ENCODE peak calls at places on chromosomes 16 and 17, in eight cellular contexts. Y is NCI-H1930; N is BE2C; F is H9; W is fibroblast of lung; R is putamen; J is activated T-cell treated with anti-CD3 and anti-CD28 coated beads, Interleukin-2, amount 50 U/mL, for 72 hours; L is skeletal muscle cell. G is an unnamed sample.

GRCh38 chr17:700504-701094 is 14.0 kb downstream of the VPS53 start:
- DNase-seq in F (no peak), J (no peak), L (no peak), N (no peak), R (no peak), W (peak; percentile 19), Y (no peak), G (no peak)

GRCh38 chr17:82871056-82871775 is 31.4 kb upstream of the ZNF750 start:
- DNase-seq in L (no peak), W (no peak), R (no peak), F (no peak), Y (no peak), J (peak; percentile 62), N (no peak), G (no peak)

GRCh38 chr16:46949216-46949892 is 24.1 kb downstream of the DNAJA2 start:
- DNase-seq in W (no peak), L (no peak), F (no peak), R (no peak), J (peak; percentile 24), Y (no peak), N (no peak), G (no peak)

GRCh38 chr17:76888661-76889060 is 20.5 kb downstream of the MGAT5B start:
- DNase-seq in L (no peak), W (no peak), J (no peak), R (no peak), F (peak; percentile 85), N (peak; percentile 43), Y (no peak), G (no peak)

GRCh38 chr17:38867179-38867994 is 2.5 kb upstream of the LASP1 start:
- DNase-seq in F (peak; percentile 82), L (no peak), N (peak; percentile 71), R (peak; percentile 85), Y (peak; percentile 62), J (peak; percentile 73), W (peak; percentile 61), G (no peak)

GRCh38 chr17:35210741-35211140 is 16.5 kb upstream of the SLC35G3 start:
- DNase-seq in Y (no peak), J (peak; percentile 43), F (no peak), L (no peak), R (no peak), N (no peak), W (no peak), G (no peak)

GRCh38 chr17:20706752-20707372 is 127.3 kb downstream of the CDRT15L2 start:
- DNase-seq in N (no peak), L (no peak), W (no peak), R (no peak), J (no peak), F (no peak), Y (no peak), G (no peak)

GRCh38 chr16:56649271-56649670 is 2.4 kb upstream of the MT1B start:
- DNase-seq in N (no peak), F (no peak), W (no peak), J (no peak), R (no peak), Y (no peak), L (no peak), G (no peak)

GRCh38 chr16:89443727-89444084 is 46.7 kb downstream of the ANKRD11 start:
- DNase-seq in R (no peak), N (no peak), L (no peak), F (no peak), J (no peak), W (no peak), Y (no peak), G (no peak)

GRCh38 chr16:73071131-73071940 is 23.4 kb upstream of the ZFHX3 start:
- DNase-seq in N (peak; percentile 85), Y (no peak), R (no peak), J (no peak), F (peak; percentile 89), L (no peak), W (peak; percentile 69), G (no peak)

GRCh38 chr16:84617068-84617630 is 729 bp downstream of the COTL1 start:
- DNase-seq in N (no peak), J (peak; percentile 66), R (no peak), W (no peak), F (peak; percentile 50), L (no peak), Y (no peak), G (no peak)

GRCh38 chr17:56319531-56319930 is 166.3 kb downstream of the ANKFN1 start:
- DNase-seq in L (no peak), W (peak; percentile 65), R (peak; percentile 8), N (no peak), J (no peak), Y (peak; percentile 32), F (no peak), G (no peak)

GRCh38 chr17:74163271-74163821 is 40.1 kb upstream of the RPL38 start:
- DNase-seq in R (no peak), W (no peak), J (no peak), Y (no peak), L (no peak), N (no peak), F (peak; percentile 56), G (no peak)

GRCh38 chr16:57165923-57166322 is 19.9 kb downstream of the PSME3IP1 start:
- DNase-seq in N (no peak), R (no peak), F (no peak), J (no peak), W (peak; percentile 44), L (peak; percentile 63), Y (no peak), G (no peak)

GRCh38 chr17:47915667-47916242 is 19.7 kb downstream of the SP2 start:
- DNase-seq in Y (no peak), W (peak; percentile 10), F (no peak), L (no peak), J (no peak), N (no peak), R (no peak), G (no peak)

GRCh38 chr16:86044241-86044671 is 145.3 kb downstream of the IRF8 start:
- DNase-seq in J (peak; percentile 57), Y (peak; percentile 12), R (no peak), W (peak; percentile 39), N (peak; percentile 76), L (no peak), F (peak; percentile 86), G (no peak)

GRCh38 chr17:49915670-49916069 is 53.3 kb upstream of the DLX4 start:
- DNase-seq in F (peak; percentile 62), W (no peak), N (no peak), J (no peak), R (no peak), L (no peak), Y (no peak), G (no peak)

GRCh38 chr16:65538945-65539344 is 417.1 kb upstream of the CDH11 start:
- DNase-seq in N (no peak), F (no peak), L (no peak), W (peak; percentile 83), Y (no peak), R (no peak), J (no peak), G (no peak)

GRCh38 chr16:104355-104754 is 26.3 kb downstream of the MPG start:
- DNase-seq in Y (no peak), W (no peak), J (no peak), R (no peak), N (no peak), L (no peak), F (no peak), G (no peak)

GRCh38 chr17:71764507-71764906 is 356.3 kb upstream of the SOX9 start:
- DNase-seq in L (no peak), J (no peak), F (peak; percentile 87), W (peak; percentile 8), Y (no peak), R (no peak), N (peak; percentile 51), G (no peak)

GRCh38 chr16:89700649-89701424 is 668 bp downstream of the SPATA2L start:
- DNase-seq in N (peak; percentile 77), Y (peak; percentile 51), R (no peak), J (peak; percentile 76), L (no peak), W (peak; percentile 41), F (peak; percentile 73), G (no peak)

GRCh38 chr16:2715519-2715918 is 4.5 kb downstream of the PRSS27 start:
- DNase-seq in R (peak; percentile 27), Y (no peak), N (peak; percentile 63), J (peak; percentile 83), L (peak; percentile 10), W (peak; percentile 50), F (peak; percentile 77), G (no peak)

GRCh38 chr17:65966311-65966710 is 225.6 kb downstream of the CEP112 start:
- DNase-seq in R (no peak), Y (no peak), N (no peak), W (no peak), F (no peak), L (no peak), J (no peak), G (no peak)

GRCh38 chr17:50514388-50514787 is 6.1 kb downstream of the MYCBPAP start:
- DNase-seq in L (no peak), Y (no peak), F (no peak), N (no peak), W (no peak), J (no peak), R (no peak), G (no peak)

GRCh38 chr16:88960516-88960915 is 16.5 kb downstream of the CBFA2T3 start:
- DNase-seq in N (no peak), J (no peak), L (no peak), Y (no peak), W (no peak), R (no peak), F (no peak), G (no peak)

GRCh38 chr17:43905400-43905984 is 1.8 kb downstream of the MPP2 start:
- DNase-seq in F (peak; percentile 52), W (no peak), L (no peak), R (no peak), Y (no peak), N (no peak), J (no peak), G (no peak)

GRCh38 chr16:2858245-2859025 is 465 bp upstream of the PRSS22 start:
- DNase-seq in Y (no peak), W (no peak), N (no peak), L (no peak), J (no peak), F (peak; percentile 87), R (no peak), G (no peak)

GRCh38 chr16:30760160-30760559 is 1.7 kb downstream of the CFAP119 start:
- DNase-seq in F (no peak), W (no peak), L (no peak), Y (no peak), N (no peak), R (no peak), J (no peak), G (no peak)

GRCh38 chr16:53664724-53665345 is 38.8 kb downstream of the RPGRIP1L start:
- DNase-seq in R (no peak), N (no peak), J (peak; percentile 38), Y (no peak), L (peak; percentile 85), F (no peak), W (peak; percentile 97), G (no peak)

GRCh38 chr17:7405882-7406825 is 1.5 kb upstream of the NLGN2 start:
- DNase-seq in N (no peak), R (no peak), F (no peak), J (no peak), Y (no peak), W (no peak), L (no peak), G (no peak)

GRCh38 chr17:3950584-3950983 is 13.7 kb downstream of the ATP2A3 start:
- DNase-seq in L (no peak), N (no peak), J (no peak), Y (no peak), R (no peak), F (no peak), W (no peak), G (no peak)

GRCh38 chr16:85169333-85170065 is 57.2 kb upstream of the CIBAR2 start:
- DNase-seq in F (no peak), R (no peak), L (no peak), N (peak; percentile 57), W (peak; percentile 62), J (no peak), Y (no peak), G (no peak)

GRCh38 chr16:84082835-84083569 is 33.7 kb downstream of the MBTPS1 start:
- DNase-seq in L (no peak), R (no peak), J (no peak), W (no peak), F (no peak), N (no peak), Y (no peak), G (no peak)

GRCh38 chr17:46176975-46177374 is 16.3 kb downstream of the KANSL1 start:
- DNase-seq in J (no peak), N (no peak), R (no peak), W (no peak), L (no peak), Y (no peak), F (no peak), G (no peak)